ENCODE peak calls at places on chromosome 11, in eight cellular contexts. I is AG10803, B is testis, W is cardiac fibroblast, U is RWPE1, A is tibial nerve, X is AG04450, D is HFF-Myc. S is an unnamed sample.

GRCh38 chr11:126415669-126416420 is 60.4 kb downstream of the ST3GAL4 start:
- DNase-seq in I (peak; percentile 60), B (peak; percentile 87), W (peak; percentile 92), U (no peak), A (peak; percentile 44), X (no peak), D (no peak), S (no peak)

GRCh38 chr11:3216027-3216525 is 2.5 kb downstream of the MRGPRG start:
- DNase-seq in I (no peak), B (no peak), W (no peak), U (no peak), A (no peak), X (no peak), D (no peak), S (no peak)

GRCh38 chr11:76512851-76513653 is 68.2 kb downstream of the EMSY start:
- DNase-seq in I (peak; percentile 61), B (no peak), W (peak; percentile 71), U (no peak), A (no peak), X (peak; percentile 18), D (peak; percentile 11), S (peak; percentile 30)

GRCh38 chr11:4551346-4551979 is 6.5 kb downstream of the OR52M1 start:
- DNase-seq in I (no peak), B (no peak), W (peak; percentile 1), U (no peak), A (no peak), X (no peak), D (no peak), S (no peak)

GRCh38 chr11:11589385-11589890 is 32.4 kb downstream of the GALNT18 start:
- DNase-seq in I (no peak), B (no peak), W (no peak), U (no peak), A (no peak), X (no peak), D (no peak), S (no peak)

GRCh38 chr11:116771935-116772334 is 852 bp downstream of the BUD13 start:
- DNase-seq in I (no peak), B (no peak), W (no peak), U (no peak), A (no peak), X (no peak), D (no peak), S (no peak)

GRCh38 chr11:127074151-127074761 is 73.7 kb upstream of the KIRREL3 start:
- DNase-seq in I (peak; percentile 92), B (no peak), W (peak; percentile 7), U (peak; percentile 4), A (no peak), X (peak; percentile 26), D (peak; percentile 46), S (no peak)

GRCh38 chr11:118406599-118407166 is 5.3 kb downstream of the ATP5MG start:
- DNase-seq in I (peak; percentile 55), B (no peak), W (peak; percentile 16), U (no peak), A (no peak), X (no peak), D (no peak), S (peak; percentile 24)

GRCh38 chr11:45332486-45332934 is 46.4 kb upstream of the SYT13 start:
- DNase-seq in I (peak; percentile 23), B (peak; percentile 45), W (peak; percentile 64), U (peak; percentile 79), A (no peak), X (no peak), D (no peak), S (no peak)

GRCh38 chr11:30196400-30197206 is 34.2 kb upstream of the FSHB start:
- DNase-seq in I (peak; percentile 42), B (peak; percentile 81), W (peak; percentile 62), U (peak; percentile 7), A (peak; percentile 25), X (no peak), D (no peak), S (no peak)

GRCh38 chr11:116336540-116336939 is 436.2 kb downstream of the BUD13 start:
- DNase-seq in I (no peak), B (no peak), W (no peak), U (no peak), A (no peak), X (no peak), D (no peak), S (no peak)

GRCh38 chr11:70270877-70271634 is 566 bp downstream of the PPFIA1 start:
- DNase-seq in I (peak; percentile 71), B (peak; percentile 25), W (peak; percentile 73), U (peak; percentile 20), A (no peak), X (peak; percentile 13), D (no peak), S (no peak)

GRCh38 chr11:60165946-60166345 is 16.9 kb downstream of the MS4A6A start:
- DNase-seq in I (no peak), B (no peak), W (no peak), U (no peak), A (no peak), X (no peak), D (no peak), S (no peak)

GRCh38 chr11:26949846-26950245 is 44.1 kb upstream of the FIBIN start:
- DNase-seq in I (no peak), B (no peak), W (peak; percentile 31), U (no peak), A (no peak), X (no peak), D (no peak), S (no peak)

GRCh38 chr11:127003260-127003981 is 2.9 kb upstream of the KIRREL3 start:
- DNase-seq in I (peak; percentile 37), B (peak; percentile 45), W (no peak), U (no peak), A (no peak), X (no peak), D (no peak), S (no peak)

GRCh38 chr11:118295834-118296454 is 8.6 kb upstream of the CD3E start:
- DNase-seq in I (peak; percentile 12), B (no peak), W (peak; percentile 27), U (peak; percentile 68), A (no peak), X (no peak), D (no peak), S (no peak)

GRCh38 chr11:126646701-126647209 is 291.3 kb downstream of the ST3GAL4 start:
- DNase-seq in I (peak; percentile 85), B (no peak), W (peak; percentile 6), U (peak; percentile 48), A (no peak), X (no peak), D (no peak), S (no peak)

GRCh38 chr11:19980957-19981669 is 179.2 kb downstream of the DBX1 start:
- DNase-seq in I (peak; percentile 95), B (no peak), W (peak; percentile 83), U (no peak), A (no peak), X (peak; percentile 55), D (no peak), S (peak; percentile 35)

GRCh38 chr11:14414470-14415461 is 55.8 kb upstream of the RRAS2 start:
- DNase-seq in I (no peak), B (no peak), W (peak; percentile 36), U (no peak), A (no peak), X (no peak), D (no peak), S (no peak)

GRCh38 chr11:59418151-59418550 is 8.1 kb downstream of the OR5A2 start:
- DNase-seq in I (no peak), B (no peak), W (no peak), U (no peak), A (no peak), X (no peak), D (no peak), S (no peak)

GRCh38 chr11:125214466-125215204 is 50.1 kb downstream of the PKNOX2 start:
- DNase-seq in I (no peak), B (peak; percentile 63), W (peak; percentile 83), U (no peak), A (no peak), X (no peak), D (no peak), S (no peak)

GRCh38 chr11:1150769-1151365 is 6.9 kb upstream of the MUC5AC start:
- DNase-seq in I (peak; percentile 18), B (peak; percentile 6), W (peak; percentile 82), U (no peak), A (no peak), X (no peak), D (no peak), S (no peak)

GRCh38 chr11:4480577-4481539 is 1.6 kb upstream of the OR52K1 start:
- DNase-seq in I (peak; percentile 10), B (no peak), W (no peak), U (peak; percentile 46), A (no peak), X (no peak), D (no peak), S (no peak)

DNA sequence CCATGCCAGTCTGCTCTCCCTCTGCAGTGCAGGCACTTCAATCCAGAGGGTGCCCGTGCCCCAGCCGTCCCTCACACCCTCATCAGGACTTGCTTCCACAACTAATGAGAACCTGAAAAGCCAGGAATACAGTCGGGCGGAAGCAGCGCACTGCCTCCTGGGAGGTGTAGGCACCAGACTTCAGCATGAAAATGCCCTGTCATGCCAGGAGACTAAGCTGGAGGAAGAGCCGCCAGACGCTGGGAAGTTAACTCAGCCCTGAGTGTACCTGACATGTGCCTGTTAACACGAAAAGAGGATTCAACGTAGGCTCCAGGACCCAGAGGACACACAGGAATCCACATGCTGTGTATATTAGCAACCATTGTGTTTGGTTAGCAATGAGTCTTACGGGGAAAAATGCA is 40.0 kb upstream of the FLI1 start:
- DNase-seq in I (peak; percentile 63), B (peak; percentile 30), W (peak; percentile 29), U (no peak), A (no peak), X (no peak), D (no peak), S (no peak)
- TF ChIP-seq CTCF in I (no peak), B (no peak), W (no peak), U (no peak), A (no peak), X (no peak), D (no peak), S (no peak)

GRCh38 chr11:64516226-64516625 is 74.8 kb upstream of the SLC22A12 start:
- DNase-seq in I (no peak), B (no peak), W (no peak), U (no peak), A (no peak), X (no peak), D (no peak), S (no peak)
- TF ChIP-seq CTCF in I (no peak), B (no peak), W (peak; percentile 8), U (no peak), A (no peak), X (no peak), D (peak; percentile 37), S (no peak)

DNA sequence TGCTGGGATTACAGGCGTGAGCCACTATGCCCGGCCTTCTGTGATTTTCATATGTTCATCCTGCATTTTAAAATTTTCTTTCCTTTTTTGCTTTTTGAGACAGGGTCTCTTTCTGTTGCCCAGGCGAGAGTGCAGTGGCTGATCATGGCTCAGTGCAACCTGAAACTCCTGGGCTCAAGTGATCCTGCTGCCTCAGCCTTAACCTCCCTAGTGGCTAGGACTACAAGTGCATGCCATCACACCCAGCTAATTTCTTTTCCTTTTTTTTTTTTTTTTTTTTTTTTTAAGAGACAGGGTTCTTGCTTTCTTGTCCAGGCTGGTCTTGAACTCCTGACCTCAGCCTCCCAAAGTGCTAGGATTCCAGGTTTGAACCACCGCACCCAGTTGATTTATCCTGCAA is 54.1 kb upstream of the WT1 start:
- DNase-seq in I (no peak), B (no peak), W (no peak), U (no peak), A (no peak), X (no peak), D (no peak), S (no peak)
- TF ChIP-seq CTCF in I (no peak), B (no peak), W (peak; percentile 14), U (no peak), A (no peak), X (no peak), D (no peak), S (no peak)

GRCh38 chr11:66529655-66530054 is 16.2 kb downstream of the ZDHHC24 start:
- DNase-seq in I (no peak), B (no peak), W (no peak), U (no peak), A (no peak), X (no peak), D (no peak), S (no peak)
- TF ChIP-seq CTCF in I (no peak), B (no peak), W (no peak), U (no peak), A (no peak), X (no peak), D (no peak), S (no peak)

S was measured in AG09319.